ENCODE peak calls at places on chromosomes 1 and 21, in nine cellular contexts. T is left lung; W is A549; Y is CD8-positive, alpha-beta T cell; C is tibial artery; D is fibroblast of mammary gland; L is A673; M is left ventricle myocardium inferior; O is stomach. S is an unnamed sample.

GRCh38 chr1:228852511-228853088 is 117.3 kb downstream of the RHOU start:
- DNase-seq in Y (no peak), D (no peak), C (no peak), M (no peak), L (no peak), O (no peak), W (no peak), T (no peak), S (no peak)

GRCh38 chr21:31711326-31711725 is 20.6 kb downstream of the SCAF4 start:
- DNase-seq in W (no peak), Y (no peak), T (no peak), O (no peak), C (no peak), D (no peak), L (no peak), M (no peak), S (no peak)

GRCh38 chr1:17606826-17607440 is 67.4 kb downstream of the ARHGEF10L start:
- DNase-seq in Y (no peak), W (peak), L (peak), C (peak), O (peak), M (peak), T (peak), D (peak), S (peak)

GRCh38 chr1:58929667-58930325 is 145.9 kb upstream of the JUN start:
- DNase-seq in W (peak), D (peak), L (no peak), M (no peak), T (peak), O (peak), Y (no peak), C (no peak), S (peak)

GRCh38 chr1:68361511-68361910 is 88.2 kb downstream of the RPE65 start:
- DNase-seq in C (no peak), W (no peak), M (no peak), Y (no peak), O (no peak), L (no peak), D (peak), T (no peak), S (peak)

GRCh38 chr1:8011016-8011415 is 15.1 kb downstream of the ERRFI1 start:
- DNase-seq in M (no peak), C (no peak), D (peak), W (no peak), Y (no peak), T (no peak), L (no peak), O (no peak), S (peak)

GRCh38 chr1:91591175-91591968 is 90.7 kb downstream of the CDC7 start:
- DNase-seq in T (no peak), Y (no peak), L (no peak), D (no peak), C (no peak), M (no peak), O (no peak), W (no peak), S (no peak)

GRCh38 chr1:110176299-110176956 is 26.1 kb downstream of the SLC6A17 start:
- DNase-seq in O (peak), L (peak), M (peak), C (no peak), T (no peak), D (no peak), W (no peak), Y (no peak), S (peak)

GRCh38 chr1:5311634-5312298 is 657.4 kb downstream of the AJAP1 start:
- DNase-seq in T (no peak), Y (no peak), C (no peak), D (no peak), W (no peak), M (no peak), O (no peak), L (no peak), S (no peak)

GRCh38 chr1:223731076-223731770 is 18.9 kb downstream of the CAPN2 start:
- DNase-seq in C (peak), D (peak), O (peak), T (no peak), L (peak), Y (no peak), M (peak), W (no peak), S (no peak)

GRCh38 chr1:40939320-40940059 is 40.0 kb upstream of the CTPS1 start:
- DNase-seq in O (no peak), M (peak), D (peak), C (peak), T (no peak), Y (no peak), W (peak), L (no peak), S (no peak)

GRCh38 chr1:224544276-224544675 is 71.8 kb upstream of the CNIH3 start:
- DNase-seq in Y (no peak), M (no peak), O (no peak), L (no peak), T (no peak), W (no peak), C (no peak), D (peak), S (no peak)

GRCh38 chr1:17915511-17916205 is 160.5 kb downstream of the ACTL8 start:
- DNase-seq in Y (no peak), O (no peak), W (no peak), T (no peak), C (no peak), L (no peak), D (no peak), M (no peak), S (no peak)

GRCh38 chr1:77560741-77561140 is 121.7 kb downstream of the ZZZ3 start:
- DNase-seq in T (no peak), D (peak), L (no peak), C (no peak), W (no peak), M (no peak), Y (no peak), O (no peak), S (no peak)

GRCh38 chr1:206514821-206515387 is 7.6 kb downstream of the RASSF5 start:
- DNase-seq in T (no peak), C (no peak), M (no peak), W (no peak), L (no peak), Y (no peak), O (no peak), D (peak), S (no peak)

DNA sequence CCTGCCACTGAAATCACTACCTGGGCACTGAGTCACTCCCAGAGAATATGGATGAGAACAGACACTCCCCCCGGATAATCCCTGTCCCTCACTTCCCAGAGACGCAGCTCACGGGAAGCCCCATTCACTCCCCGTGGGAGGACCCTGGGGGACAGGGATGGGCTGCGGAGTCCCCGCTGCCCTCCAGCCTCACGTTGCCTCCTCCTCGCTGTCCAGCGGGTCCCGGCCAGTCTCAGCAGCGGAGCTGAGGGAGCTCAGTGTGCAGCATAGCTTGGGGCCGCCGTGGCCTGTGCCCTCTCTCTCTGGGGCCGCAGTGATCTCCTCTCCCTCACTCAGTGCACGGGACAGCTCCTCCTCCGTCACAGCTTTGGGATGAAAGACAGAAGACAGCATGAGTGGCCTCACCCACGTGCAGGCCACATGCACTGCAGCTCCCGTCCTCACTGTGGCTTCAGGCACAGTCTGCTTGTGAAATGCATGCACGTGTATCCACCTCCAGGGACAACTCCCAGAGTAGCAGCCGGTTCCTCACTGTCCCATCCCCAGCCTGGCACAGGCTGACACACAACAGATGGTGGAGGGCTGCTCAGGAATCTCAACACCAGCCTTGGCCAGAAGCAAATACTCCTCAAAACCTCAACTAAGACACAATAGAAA is 7.4 kb downstream of the CFAP410 start:
- DNase-seq in L (no peak), T (peak), W (no peak), Y (no peak), C (no peak), M (no peak), O (no peak), D (peak), S (peak)
- H3K4me3 ChIP-seq in L (no peak), T (no peak), W (no peak), Y (no peak), C (no peak), M (no peak), O (no peak), D (no peak), S (no peak)

DNA sequence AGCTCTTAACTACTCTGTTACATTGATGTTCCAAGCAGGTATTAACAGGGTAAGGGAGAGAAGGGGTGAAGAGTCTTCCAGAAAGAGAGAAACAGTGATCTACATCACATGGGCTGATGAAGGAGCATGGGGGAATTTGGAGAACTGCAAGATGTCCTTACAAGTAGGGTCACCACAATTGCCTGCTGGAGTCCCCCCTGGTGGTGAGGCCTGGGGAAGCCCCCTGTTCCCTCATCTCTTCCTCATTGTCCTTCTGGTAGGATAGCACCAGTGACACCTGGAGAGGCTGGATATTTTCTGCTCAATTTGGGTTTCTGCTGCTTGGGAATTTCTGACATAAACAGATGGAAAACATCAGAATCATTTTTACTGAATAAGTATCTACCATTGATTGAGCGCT is 126.6 kb downstream of the RUNX1 start:
- DNase-seq in Y (no peak), C (no peak), O (no peak), W (no peak), T (no peak), L (no peak), M (no peak), D (no peak), S (no peak)
- TF ChIP-seq CTCF in Y (no peak), C (no peak), O (no peak), W (no peak), T (no peak), L (no peak), M (no peak), D (no peak), S (no peak)

DNA sequence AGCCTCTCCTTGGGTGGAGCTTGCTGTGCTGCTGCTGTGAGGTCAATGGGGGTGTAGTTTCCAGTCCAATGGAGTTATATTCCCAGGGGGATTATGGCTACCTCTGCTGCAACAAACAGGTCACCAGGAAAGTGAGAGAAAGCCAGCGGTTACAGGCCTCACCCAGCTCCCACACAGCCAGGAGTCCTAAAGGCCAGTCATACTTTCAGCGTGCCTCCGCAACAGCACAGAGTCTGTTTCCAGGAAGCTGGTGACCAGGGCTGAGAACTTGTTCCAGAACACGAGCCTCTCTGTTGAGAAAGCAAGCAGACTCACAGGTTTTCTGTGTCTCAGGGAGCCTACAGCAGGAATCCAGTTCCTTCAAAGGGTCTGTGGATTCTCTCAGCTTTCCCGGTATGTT is 17.3 kb upstream of the OR2M5 start:
- DNase-seq in Y (no peak), O (no peak), W (no peak), C (no peak), D (no peak), M (no peak), L (no peak), T (no peak), S (no peak)
- H3K4me3 ChIP-seq in Y (no peak), O (no peak), W (no peak), C (no peak), D (no peak), M (no peak), L (no peak), T (no peak), S (no peak)

GRCh38 chr1:226308723-226309397 is at the start of gene LIN9:
- DNase-seq in W (peak), D (peak), C (peak), T (peak), O (peak), M (peak), Y (peak), L (peak), S (peak)

GRCh38 chr1:226308166-226308722 is 720 bp downstream of the LIN9 start:
- DNase-seq in C (no peak), D (no peak), L (peak), W (peak), Y (peak), M (peak), T (no peak), O (peak), S (peak)

GRCh38 chr1:226310123-226310540 is 1.2 kb upstream of the LIN9 start:
- DNase-seq in O (no peak), W (no peak), T (no peak), L (no peak), M (no peak), C (no peak), D (no peak), Y (no peak), S (no peak)

GRCh38 chr1:226310637-226311195 is 1.8 kb upstream of the LIN9 start:
- DNase-seq in C (no peak), T (no peak), Y (no peak), L (no peak), D (no peak), O (peak), W (no peak), M (no peak), S (peak)

GRCh38 chr1:226309398-226310122 is 596 bp upstream of the LIN9 start:
- DNase-seq in T (no peak), C (no peak), W (peak), L (no peak), O (no peak), Y (no peak), D (peak), M (peak), S (no peak)
- TF ChIP-seq CTCF in T (no peak), C (no peak), W (no peak), L (no peak), O (no peak), Y (no peak), D (no peak), M (peak), S (peak)

S was measured in epithelial cell of esophagus.